ENCODE peak calls at places on chromosomes 12 and 14, in five cellular contexts. H, O, U, V and F are unnamed samples.

GRCh38 chr14:62710811-62711210 is 334.4 kb downstream of the KCNH5 start:
- DNase-seq in H (no peak), O (no peak), U (peak; percentile 69), V (no peak), F (no peak)

GRCh38 chr12:1527789-1528188 is 66.6 kb downstream of the FBXL14 start:
- DNase-seq in H (no peak), O (no peak), U (no peak), V (no peak), F (no peak)

GRCh38 chr12:46661161-46661845 is 164.5 kb downstream of the SLC38A4 start:
- DNase-seq in H (no peak), O (peak; percentile 61), U (peak; percentile 75), V (no peak), F (no peak)

GRCh38 chr12:43836455-43836989 is 641 bp downstream of the TMEM117 start:
- DNase-seq in H (no peak), O (no peak), U (no peak), V (no peak), F (no peak)

GRCh38 chr12:124625867-124626675 is 58.7 kb upstream of the NCOR2 start:
- DNase-seq in H (no peak), O (no peak), U (no peak), V (no peak), F (no peak)

GRCh38 chr12:28550757-28551381 is 360.6 kb downstream of the CCDC91 start:
- DNase-seq in H (no peak), O (no peak), U (no peak), V (no peak), F (no peak)

GRCh38 chr12:128056299-128056885 is 210.6 kb upstream of the TMEM132C start:
- DNase-seq in H (no peak), O (no peak), U (no peak), V (no peak), F (peak; percentile 54)

GRCh38 chr14:61322011-61322798 is 826 bp downstream of the PRKCH start:
- DNase-seq in H (no peak), O (peak; percentile 37), U (peak; percentile 22), V (no peak), F (no peak)

GRCh38 chr14:20632831-20633771 is 8.4 kb downstream of the OR6S1 start:
- DNase-seq in H (peak; percentile 34), O (peak; percentile 74), U (no peak), V (no peak), F (peak; percentile 87)

GRCh38 chr12:124698211-124698997 is 131.0 kb upstream of the NCOR2 start:
- DNase-seq in H (no peak), O (no peak), U (no peak), V (no peak), F (no peak)

GRCh38 chr14:71714225-71714624 is 218.0 kb upstream of the RGS6 start:
- DNase-seq in H (no peak), O (no peak), U (no peak), V (no peak), F (no peak)

GRCh38 chr12:49028666-49029275 is 10.2 kb upstream of the PRKAG1 start:
- DNase-seq in H (no peak), O (no peak), U (no peak), V (no peak), F (no peak)

GRCh38 chr14:104370256-104370870 is 209.2 kb upstream of the C14orf180 start:
- DNase-seq in H (no peak), O (peak; percentile 76), U (peak; percentile 70), V (no peak), F (peak; percentile 63)

GRCh38 chr14:104293851-104294627 is 155.7 kb downstream of the KIF26A start:
- DNase-seq in H (no peak), O (no peak), U (no peak), V (no peak), F (no peak)